ENCODE peak calls at places on chromosomes 5 and 9, in six cellular contexts. J is K562, A is HCT116, W is HepG2, E is A549, V is SK-N-SH. F is an unnamed sample.

GRCh38 chr9:83231039-83231438 is 168.1 kb upstream of the RASEF start:
- DNase-seq in E (no peak), A (peak), W (peak), J (no peak), V (no peak), F (no peak)

GRCh38 chr5:73764586-73764985 is 138.6 kb downstream of the ARHGEF28 start:
- DNase-seq in J (no peak), V (no peak), E (peak), A (no peak), W (peak), F (no peak)

GRCh38 chr9:137320555-137321384 is 18.7 kb upstream of the NRARP start:
- DNase-seq in A (no peak), E (no peak), J (no peak), W (no peak), V (peak), F (peak)

GRCh38 chr9:16143947-16144890 is 591.4 kb downstream of the CCDC171 start:
- DNase-seq in E (no peak), J (no peak), A (no peak), W (no peak), V (no peak), F (no peak)

GRCh38 chr9:76456202-76456926 is 2.6 kb upstream of the GCNT1 start:
- DNase-seq in A (no peak), V (no peak), J (peak), W (peak), E (peak), F (peak)

GRCh38 chr5:133705331-133705730 is 93.0 kb upstream of the FSTL4 start:
- DNase-seq in J (no peak), V (no peak), W (no peak), A (no peak), E (no peak), F (no peak)

GRCh38 chr9:37200572-37201005 is 80.2 kb downstream of the ZCCHC7 start:
- DNase-seq in J (peak), V (no peak), W (no peak), E (no peak), A (no peak), F (peak)

GRCh38 chr5:1752881-1753280 is 46.8 kb downstream of the MRPL36 start:
- DNase-seq in E (no peak), A (no peak), W (no peak), J (no peak), V (no peak), F (no peak)

GRCh38 chr5:53334431-53334941 is 145.9 kb upstream of the FST start:
- DNase-seq in J (no peak), V (no peak), W (no peak), E (no peak), A (no peak), F (peak)

GRCh38 chr9:101836021-101836420 is 97.6 kb upstream of the GRIN3A start:
- DNase-seq in A (no peak), J (no peak), W (no peak), V (no peak), E (no peak), F (no peak)
- TF ChIP-seq CTCF in A (no peak), J (no peak), W (no peak), V (no peak), E (no peak), F (no peak)

GRCh38 chr5:69491838-69492390 is 676 bp upstream of the OCLN start:
- DNase-seq in E (no peak), J (no peak), W (no peak), A (no peak), V (no peak), F (no peak)

GRCh38 chr5:69491027-69491426 is 1.6 kb upstream of the OCLN start:
- DNase-seq in E (no peak), A (no peak), V (no peak), W (no peak), J (no peak), F (no peak)

GRCh38 chr5:69492391-69493234 is at the start of gene OCLN:
- DNase-seq in A (peak), V (peak), J (peak), W (peak), E (peak), F (peak)

GRCh38 chr5:69494481-69494880 is 1.9 kb downstream of the OCLN start:
- DNase-seq in J (no peak), W (no peak), A (no peak), E (no peak), V (no peak), F (no peak)

DNA sequence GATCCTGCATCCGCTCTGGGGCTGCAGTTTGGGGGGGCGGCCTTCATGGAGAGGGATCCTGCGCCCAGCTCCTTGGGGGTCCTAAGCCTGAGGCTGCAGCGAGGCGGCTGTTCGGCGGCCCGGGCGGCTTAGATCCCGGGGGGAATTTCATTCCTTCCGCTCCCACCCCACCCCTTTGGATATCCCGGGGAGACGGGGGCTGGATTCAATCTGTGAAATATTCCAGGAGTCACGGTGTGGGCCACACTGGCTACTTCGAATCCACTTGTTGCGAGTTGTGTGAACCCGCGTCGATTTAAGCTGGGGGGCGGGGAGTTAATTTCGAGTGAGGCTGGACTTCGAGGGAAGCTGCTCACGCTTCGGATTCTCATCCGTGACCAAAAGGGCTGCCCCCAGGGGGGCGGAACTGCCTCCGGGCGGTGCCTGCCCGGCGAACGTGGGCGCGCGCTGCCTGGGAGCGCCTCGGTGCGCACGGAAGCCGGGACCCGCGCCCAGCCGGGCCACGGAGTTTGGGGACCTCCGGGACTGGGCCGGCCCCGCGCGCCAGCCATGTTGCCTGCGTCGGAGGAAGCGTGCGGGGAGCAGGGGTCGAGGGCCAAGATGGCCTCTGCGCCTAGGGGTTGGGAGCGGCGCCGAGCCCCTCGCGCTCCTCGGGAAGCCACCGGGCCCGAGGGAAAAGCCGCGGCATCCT is 790 bp downstream of the OCLN start:
- DNase-seq in V (peak), W (no peak), J (no peak), A (no peak), E (peak), F (peak)
- TF ChIP-seq MAX in V (peak), W (peak), J (no peak), A (peak), E (peak), F (no peak)

GRCh38 chr9:3692606-3693005 is 166.8 kb upstream of the RFX3 start:
- DNase-seq in E (no peak), V (no peak), A (no peak), W (no peak), J (no peak), F (peak)
- H3K4me3 ChIP-seq in E (no peak), V (no peak), A (no peak), W (no peak), J (no peak), F (no peak)

GRCh38 chr9:84485539-84485938 is 145.0 kb upstream of the SLC28A3 start:
- DNase-seq in J (no peak), A (no peak), W (no peak), V (no peak), E (no peak), F (no peak)
- TF ChIP-seq CTCF in J (no peak), A (no peak), W (no peak), V (no peak), E (no peak), F (no peak)

GRCh38 chr5:179798771-179799643 is 5.2 kb downstream of the LTC4S start:
- DNase-seq in V (no peak), W (no peak), J (no peak), E (no peak), A (no peak), F (no peak)
- TF ChIP-seq MAX in V (no peak), W (no peak), J (no peak), E (no peak), A (no peak), F (no peak)

GRCh38 chr9:123039617-123040219 is 6.3 kb downstream of the GPR21 start:
- DNase-seq in J (no peak), A (no peak), W (no peak), V (no peak), E (no peak), F (no peak)
- H3K4me3 ChIP-seq in J (no peak), A (no peak), W (no peak), V (no peak), E (no peak), F (no peak)

DNA sequence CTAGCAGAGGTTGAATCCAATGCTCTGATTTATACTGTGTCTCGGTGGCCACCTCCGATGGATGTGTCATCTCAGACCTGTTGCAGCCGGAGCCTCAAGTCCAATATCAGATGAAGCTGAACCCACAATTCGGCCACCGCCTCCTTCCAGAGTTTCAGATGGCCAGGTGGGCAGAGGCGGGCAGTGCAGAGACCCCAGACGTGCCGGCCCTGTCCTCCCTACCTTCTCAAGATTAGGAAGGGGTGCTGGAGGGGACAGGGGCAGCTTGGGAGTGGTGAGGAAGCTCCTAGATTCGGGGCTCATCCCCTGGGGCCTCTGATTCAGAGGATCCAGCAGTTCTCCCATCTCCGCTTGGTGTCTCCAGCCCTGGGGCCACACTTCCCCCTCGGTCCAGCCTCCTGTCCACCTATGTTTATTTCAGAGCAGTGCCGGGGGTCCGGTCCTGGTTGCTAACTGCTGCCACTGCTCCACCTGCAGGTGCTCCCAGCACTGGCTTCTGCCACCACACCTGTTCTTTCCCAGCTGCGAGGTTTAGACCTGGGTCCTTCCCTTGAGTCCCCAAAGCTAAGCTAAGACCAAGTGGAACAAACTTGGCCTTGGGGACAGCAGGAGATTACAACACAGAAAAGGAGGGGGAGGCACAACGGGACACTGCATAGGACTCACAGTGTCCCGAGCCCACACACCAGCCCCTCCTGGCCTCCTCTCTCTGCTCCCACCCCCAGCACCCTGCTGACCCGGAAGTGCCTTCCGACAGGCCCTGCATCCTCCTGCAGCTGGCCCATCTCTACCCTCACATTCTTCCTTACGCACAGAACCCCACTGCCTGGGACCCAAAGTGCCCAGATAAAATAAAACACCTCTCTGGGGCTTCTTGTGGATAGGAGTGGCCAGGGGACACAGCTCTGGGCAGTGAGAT is 81.6 kb downstream of the NTNG2 start:
- DNase-seq in W (peak), V (no peak), E (no peak), J (no peak), A (no peak), F (no peak)
- TF ChIP-seq CTCF in W (peak), V (no peak), E (no peak), J (no peak), A (peak), F (no peak)

GRCh38 chr5:76556511-76557221 is 66.5 kb downstream of the F2RL2 start:
- DNase-seq in A (no peak), V (no peak), J (no peak), E (no peak), W (no peak), F (no peak)
- TF ChIP-seq MAX in A (no peak), V (no peak), J (no peak), E (no peak), W (no peak), F (no peak)